ENCODE peak calls at places on chromosomes 6 and 20, in seven cellular contexts. N, S, J, M, Y, P and E are unnamed samples.

GRCh38 chr6:36616888-36617521 is 22.8 kb downstream of the SRSF3 start:
- DNase-seq in P (no peak), N (no peak), M (no peak), J (peak), Y (no peak), S (peak), E (peak)

GRCh38 chr6:133183691-133184090 is 57.5 kb upstream of the EYA4 start:
- DNase-seq in Y (no peak), M (no peak), J (no peak), N (no peak), P (no peak), S (no peak), E (no peak)

GRCh38 chr20:3276400-3277015 is 37.5 kb upstream of the SLC4A11 start:
- DNase-seq in Y (no peak), S (peak), P (no peak), M (peak), J (no peak), N (peak), E (peak)

GRCh38 chr6:28940859-28941680 is 17.3 kb upstream of the TRIM27 start:
- DNase-seq in Y (peak), P (peak), N (peak), M (peak), S (peak), J (no peak), E (peak)

GRCh38 chr6:29705389-29706231 is 17.6 kb upstream of the HLA-F start:
- DNase-seq in P (no peak), Y (peak), M (peak), N (peak), J (peak), S (peak), E (peak)

GRCh38 chr6:136424901-136425300 is 125.3 kb downstream of the MAP7 start:
- DNase-seq in N (no peak), P (no peak), S (no peak), M (no peak), Y (no peak), J (no peak), E (no peak)

GRCh38 chr20:3383878-3384495 is 23.5 kb downstream of the DNAAF9 start:
- DNase-seq in N (no peak), Y (no peak), M (no peak), S (no peak), J (no peak), P (no peak), E (no peak)

GRCh38 chr6:5619249-5619648 is 357.9 kb downstream of the FARS2 start:
- DNase-seq in P (peak), S (no peak), N (no peak), J (no peak), Y (no peak), M (no peak), E (no peak)

GRCh38 chr20:37379967-37380828 is 34.3 kb downstream of the SRC start:
- DNase-seq in P (no peak), S (no peak), M (peak), Y (no peak), N (peak), J (peak), E (no peak)

GRCh38 chr6:123489589-123489988 is 147.2 kb downstream of the TRDN start:
- DNase-seq in N (no peak), S (no peak), M (no peak), J (no peak), P (no peak), Y (no peak), E (no peak)

GRCh38 chr20:10171864-10172751 is 46.5 kb upstream of the SNAP25 start:
- DNase-seq in Y (peak), P (no peak), M (no peak), N (no peak), S (no peak), J (peak), E (no peak)

GRCh38 chr20:39081255-39081654 is 119.1 kb downstream of the DHX35 start:
- DNase-seq in S (peak), Y (peak), M (peak), J (peak), P (peak), N (peak), E (peak)

GRCh38 chr20:10665027-10665561 is 8.7 kb downstream of the JAG1 start:
- DNase-seq in P (no peak), N (no peak), Y (no peak), M (no peak), J (no peak), S (no peak), E (no peak)

GRCh38 chr6:154615483-154616025 is 105.1 kb upstream of the CNKSR3 start:
- DNase-seq in S (peak), J (peak), M (peak), N (peak), Y (no peak), P (no peak), E (peak)

GRCh38 chr6:152380351-152380767 is 256.8 kb downstream of the SYNE1 start:
- DNase-seq in P (no peak), N (no peak), S (no peak), J (peak), Y (no peak), M (peak), E (no peak)

GRCh38 chr20:41058007-41058673 is 29.5 kb downstream of the TOP1 start:
- DNase-seq in P (no peak), S (peak), J (peak), Y (no peak), M (peak), N (peak), E (no peak)

GRCh38 chr6:80439721-80440488 is 333.4 kb downstream of the BCKDHB start:
- DNase-seq in M (no peak), J (no peak), P (no peak), S (no peak), Y (no peak), N (no peak), E (no peak)

GRCh38 chr6:170101281-170102035 is 189.4 kb downstream of the DLL1 start:
- DNase-seq in J (no peak), S (no peak), N (no peak), M (no peak), Y (peak), P (no peak), E (no peak)

GRCh38 chr6:101806241-101806640 is 412.7 kb downstream of the GRIK2 start:
- DNase-seq in Y (no peak), N (no peak), J (no peak), S (no peak), P (no peak), M (no peak), E (no peak)

GRCh38 chr6:105200133-105200730 is 20.4 kb upstream of the POPDC3 start:
- DNase-seq in N (no peak), M (no peak), P (no peak), Y (no peak), S (no peak), J (no peak), E (no peak)

GRCh38 chr20:17622851-17623508 is 53.1 kb downstream of the DSTN start:
- DNase-seq in P (no peak), J (peak), M (no peak), N (no peak), Y (no peak), S (no peak), E (no peak)

GRCh38 chr6:110566346-110567125 is 90.1 kb upstream of the SLC22A16 start:
- DNase-seq in J (no peak), N (no peak), P (no peak), S (no peak), Y (no peak), M (peak), E (no peak)

GRCh38 chr20:11454966-11455799 is 462.5 kb upstream of the BTBD3 start:
- DNase-seq in P (no peak), J (no peak), S (peak), Y (no peak), M (no peak), N (no peak), E (no peak)

GRCh38 chr6:147905721-147906120 is 397.2 kb downstream of the SAMD5 start:
- DNase-seq in P (no peak), Y (no peak), M (no peak), J (no peak), N (no peak), S (no peak), E (no peak)

GRCh38 chr20:52302736-52303135 is 111.2 kb upstream of the ZFP64 start:
- DNase-seq in S (no peak), Y (no peak), J (no peak), P (no peak), N (peak), M (no peak), E (no peak)

GRCh38 chr20:24683676-24684075 is 214.2 kb downstream of the SYNDIG1 start:
- DNase-seq in Y (no peak), J (no peak), M (no peak), N (no peak), P (no peak), S (no peak), E (no peak)

GRCh38 chr20:59084041-59084841 is 41.7 kb upstream of the PRELID3B start:
- DNase-seq in S (no peak), Y (no peak), M (no peak), N (no peak), P (no peak), J (no peak), E (no peak)

GRCh38 chr6:157317129-157317814 is 6.0 kb downstream of the TMEM242 start:
- DNase-seq in S (peak), N (peak), P (no peak), Y (no peak), M (peak), J (no peak), E (no peak)

GRCh38 chr20:1269235-1269634 is 3.1 kb downstream of the SNPH start:
- DNase-seq in N (no peak), M (no peak), S (no peak), Y (no peak), J (no peak), P (no peak), E (no peak)

GRCh38 chr6:16450285-16450684 is 211.9 kb downstream of the GMPR start:
- DNase-seq in Y (no peak), S (peak), P (no peak), M (no peak), N (no peak), J (no peak), E (no peak)

GRCh38 chr20:1330075-1330830 is 1.3 kb upstream of the SDCBP2 start:
- DNase-seq in S (no peak), M (no peak), J (peak), Y (peak), P (peak), N (no peak), E (no peak)

GRCh38 chr20:10306440-10307358 is 88.1 kb downstream of the SNAP25 start:
- DNase-seq in J (no peak), S (no peak), P (no peak), Y (no peak), M (no peak), N (no peak), E (no peak)

GRCh38 chr6:88588938-88589337 is 374.5 kb downstream of the RNGTT start:
- DNase-seq in J (no peak), P (no peak), Y (no peak), M (no peak), S (no peak), N (no peak), E (no peak)

GRCh38 chr6:109332748-109333147 is 49.5 kb downstream of the CD164 start:
- DNase-seq in S (no peak), P (no peak), N (peak), Y (no peak), J (no peak), M (peak), E (no peak)

GRCh38 chr6:136289579-136290405 is at the start of gene BCLAF1:
- DNase-seq in M (peak), Y (peak), S (peak), N (peak), P (peak), J (peak), E (peak)

GRCh38 chr6:108074057-108074358 is 533 bp downstream of the OSTM1 start:
- DNase-seq in M (peak), N (peak), P (no peak), Y (no peak), S (no peak), J (no peak), E (no peak)

DNA sequence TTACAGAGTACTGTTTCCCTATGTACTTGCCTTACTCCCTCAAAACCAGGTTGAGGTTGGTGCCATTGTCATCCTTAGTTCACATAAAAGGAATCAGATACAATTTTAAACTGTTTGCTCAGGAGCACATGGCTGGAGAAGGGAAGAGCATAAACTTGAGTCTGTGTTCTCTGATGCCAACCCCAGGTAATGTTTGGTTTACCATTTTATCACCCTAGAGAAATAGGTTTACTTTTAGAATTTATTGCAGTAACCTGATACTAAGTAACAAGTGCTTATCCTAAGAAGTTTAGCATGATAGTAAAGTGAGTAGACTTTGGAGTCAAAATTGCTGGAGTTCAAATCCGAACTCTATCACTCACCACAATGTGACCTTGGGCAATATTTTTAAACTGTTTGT is 86.3 kb downstream of the RFPL4B start:
- DNase-seq in J (no peak), Y (no peak), N (no peak), M (no peak), P (no peak), S (no peak), E (no peak)
- TF ChIP-seq JUND in J (no peak), Y (no peak), N (no peak), M (no peak), P (no peak), S (no peak), E (no peak)

GRCh38 chr20:33668087-33668790 is 1.5 kb downstream of the ACTL10 start:
- DNase-seq in Y (peak), J (peak), P (no peak), S (no peak), M (no peak), N (peak), E (peak)
- TF ChIP-seq JUND in Y (no peak), J (no peak), P (no peak), S (no peak), M (no peak), N (no peak), E (no peak)

GRCh38 chr6:149456311-149457021 is 28.3 kb downstream of the ZC3H12D start:
- DNase-seq in M (no peak), S (no peak), J (no peak), P (no peak), N (peak), Y (no peak), E (no peak)

GRCh38 chr6:149459761-149460160 is 25.1 kb downstream of the ZC3H12D start:
- DNase-seq in Y (no peak), M (no peak), S (no peak), N (no peak), P (no peak), J (no peak), E (no peak)

GRCh38 chr6:149458196-149458595 is 26.6 kb downstream of the ZC3H12D start:
- DNase-seq in P (no peak), N (no peak), M (no peak), J (no peak), Y (no peak), S (no peak), E (no peak)

GRCh38 chr6:149455028-149455732 is 29.6 kb downstream of the ZC3H12D start:
- DNase-seq in Y (no peak), P (no peak), N (no peak), J (no peak), M (no peak), S (no peak), E (no peak)

DNA sequence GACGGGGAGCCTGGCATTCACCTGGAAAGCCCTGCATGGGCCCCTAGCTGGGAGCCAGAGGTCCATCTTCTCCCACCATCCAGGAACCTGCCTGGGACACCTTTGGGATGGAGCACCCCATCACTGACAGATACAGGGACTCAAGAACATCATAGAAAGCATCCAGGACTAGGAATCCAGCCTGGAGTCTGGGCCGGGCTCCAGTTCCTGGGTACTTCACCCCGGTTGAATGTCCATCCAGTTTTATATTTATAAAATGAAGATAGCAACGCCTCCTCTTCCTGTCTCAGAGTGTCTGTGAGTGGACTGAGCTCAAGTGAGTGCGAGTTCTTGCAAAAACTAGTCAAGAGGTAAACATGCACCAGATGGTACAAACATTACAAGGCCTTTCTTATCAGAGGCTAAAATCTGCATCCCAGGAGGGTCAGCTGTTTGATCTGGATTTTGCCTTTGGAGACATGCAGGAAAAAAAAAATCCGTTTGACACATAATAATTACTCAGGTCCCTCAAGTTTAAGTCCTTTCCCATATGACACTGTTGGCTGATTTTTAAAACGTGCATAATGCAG is 27.4 kb downstream of the ZC3H12D start:
- DNase-seq in J (no peak), P (no peak), M (no peak), Y (no peak), S (no peak), N (no peak), E (no peak)
- TF ChIP-seq JUND in J (no peak), P (no peak), M (no peak), Y (no peak), S (no peak), N (no peak), E (no peak)

GRCh38 chr20:36105731-36106226 is 48.8 kb upstream of the EPB41L1 start:
- DNase-seq in S (no peak), P (no peak), M (no peak), J (no peak), Y (no peak), N (no peak), E (no peak)
- TF ChIP-seq JUND in S (no peak), P (no peak), M (no peak), J (no peak), Y (no peak), N (no peak), E (no peak)

DNA sequence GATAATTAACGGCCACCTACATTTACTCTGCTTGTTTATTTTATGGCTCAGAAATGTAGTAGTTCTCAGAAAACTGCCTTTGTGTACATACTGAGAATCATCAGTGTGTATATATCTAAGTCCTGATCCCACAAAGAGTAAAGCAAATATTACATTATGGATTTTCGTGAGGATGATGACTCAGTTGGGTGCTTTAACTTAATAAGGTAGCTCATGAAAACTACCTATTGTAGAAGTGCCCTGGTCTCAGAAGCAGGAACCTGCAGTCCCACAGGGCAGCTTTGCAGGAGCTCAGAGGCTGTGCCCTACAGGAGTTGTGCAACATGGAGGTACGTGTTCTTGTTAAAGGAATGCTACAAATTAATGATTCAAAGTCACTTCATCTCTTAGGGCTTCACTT is 108.2 kb downstream of the PLG start:
- DNase-seq in S (no peak), J (no peak), M (peak), Y (no peak), P (no peak), N (no peak), E (peak)
- TF ChIP-seq JUND in S (no peak), J (no peak), M (no peak), Y (no peak), P (no peak), N (no peak), E (peak)

DNA sequence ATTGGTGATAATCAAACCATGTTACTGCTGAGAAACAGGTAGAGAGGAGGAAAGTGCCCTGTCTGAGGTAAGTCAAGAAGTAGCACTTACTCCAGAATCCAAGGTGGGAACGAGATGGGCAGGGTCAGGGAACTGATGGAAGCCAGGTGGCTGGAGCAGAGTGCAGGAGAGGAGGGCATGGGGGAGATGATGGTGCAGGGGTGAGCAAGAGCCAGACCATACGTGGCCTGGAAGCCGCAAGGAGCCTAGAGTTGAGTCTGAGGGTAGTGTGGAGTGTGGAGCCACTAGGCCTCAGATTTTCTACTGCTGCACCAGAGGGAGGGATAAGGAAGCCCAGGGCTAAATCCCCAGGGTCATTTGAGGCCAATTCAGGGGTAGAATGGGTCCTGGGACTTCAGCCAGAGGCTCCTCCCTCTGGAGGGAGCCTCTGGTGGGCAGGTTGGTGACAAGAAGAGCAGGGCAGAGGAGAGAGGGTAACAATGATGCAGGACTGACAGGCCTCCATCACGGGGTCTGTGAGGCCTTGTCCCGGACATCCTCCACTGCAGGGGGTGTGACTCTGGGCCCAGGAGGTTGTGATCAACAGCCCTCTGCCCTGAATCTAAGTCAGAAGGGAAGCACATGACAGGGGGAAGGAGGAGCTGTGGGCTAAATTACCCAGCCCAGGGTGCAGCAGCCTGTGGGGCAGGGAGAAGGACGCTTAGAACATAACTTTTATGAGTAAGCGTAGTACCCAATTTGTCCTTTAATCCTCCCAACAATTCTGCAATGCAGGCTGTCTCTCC is 28.7 kb downstream of the COX4I2 start:
- DNase-seq in Y (no peak), N (peak), S (no peak), M (no peak), P (no peak), J (no peak), E (no peak)
- TF ChIP-seq JUND in Y (no peak), N (no peak), S (no peak), M (no peak), P (no peak), J (no peak), E (no peak)

GRCh38 chr20:14915356-14915755 is 577.9 kb upstream of the FLRT3 start:
- DNase-seq in M (no peak), J (peak), Y (no peak), N (no peak), P (no peak), S (no peak), E (no peak)
- TF ChIP-seq JUND in M (no peak), J (peak), Y (no peak), N (no peak), P (no peak), S (no peak), E (no peak)